ENCODE peak calls at places on chromosomes 16 and 17, in seven cellular contexts. R is K562, P is HepG2, N is H1, A is GM12892, K is GM12878, S is SK-N-SH. G is an unnamed sample.

GRCh38 chr16:7366041-7366440 is 33.4 kb downstream of the RBFOX1 start:
- DNase-seq in N (no peak), S (no peak), K (no peak), A (no peak), R (no peak), P (no peak), G (no peak)

GRCh38 chr17:40038882-40039513 is 15.2 kb downstream of the MED24 start:
- DNase-seq in K (no peak), P (peak; percentile 79), S (peak; percentile 80), R (no peak), A (no peak), N (peak; percentile 64), G (no peak)

GRCh38 chr16:66858740-66859396 is 14.7 kb downstream of the CA7 start:
- DNase-seq in A (no peak), S (peak; percentile 19), K (no peak), P (no peak), R (peak; percentile 8), N (no peak), G (no peak)

GRCh38 chr17:48612854-48613691 is 2.0 kb downstream of the HOXB8 start:
- DNase-seq in A (peak; percentile 67), K (no peak), R (no peak), P (peak; percentile 15), N (no peak), S (peak; percentile 88), G (no peak)

GRCh38 chr17:32265192-32265895 is at the start of gene RHBDL3:
- DNase-seq in P (no peak), R (peak; percentile 59), S (peak; percentile 89), N (no peak), A (no peak), K (no peak), G (no peak)

GRCh38 chr17:81927653-81928496 is at the start of gene MAFG:
- DNase-seq in P (peak; percentile 94), K (peak; percentile 48), A (peak; percentile 100), S (peak; percentile 100), N (peak; percentile 95), R (peak; percentile 96), G (peak; percentile 99)

GRCh38 chr17:65586899-65587298 is 25.5 kb upstream of the AXIN2 start:
- DNase-seq in S (no peak), P (no peak), R (no peak), A (no peak), N (no peak), K (no peak), G (no peak)

GRCh38 chr16:3249451-3249850 is 7.0 kb downstream of the MEFV start:
- DNase-seq in S (no peak), K (no peak), P (no peak), R (no peak), N (no peak), A (no peak), G (no peak)

GRCh38 chr17:42783778-42784138 is 3.3 kb downstream of the WNK4 start:
- DNase-seq in K (no peak), A (no peak), R (no peak), S (no peak), P (no peak), N (no peak), G (no peak)
- TF ChIP-seq TAF1 in K (no peak), A (no peak), R (no peak), S (no peak), P (no peak), N (no peak), G (no peak)

DNA sequence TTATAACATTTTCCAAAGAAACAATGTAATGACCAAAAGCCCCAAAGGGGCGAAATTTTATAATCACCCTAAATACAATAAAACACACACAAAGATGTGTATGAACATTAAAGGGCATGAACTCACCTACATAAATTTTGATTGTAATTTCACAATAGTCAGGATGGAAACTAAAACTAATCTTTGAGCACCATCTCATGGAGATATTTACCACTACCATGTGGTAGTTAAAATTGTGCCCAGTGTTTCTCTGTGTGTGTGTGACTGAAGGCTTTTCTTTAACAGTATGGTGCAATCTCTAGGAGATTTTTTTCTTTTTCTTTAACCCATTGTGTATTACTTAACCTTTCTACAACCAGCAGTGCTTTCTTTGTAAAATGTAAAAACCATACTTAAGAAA is 19.7 kb upstream of the MEIOC start:
- DNase-seq in N (no peak), A (no peak), K (no peak), R (no peak), P (peak; percentile 16), S (peak; percentile 58), G (no peak)
- TF ChIP-seq TAF1 in N (no peak), A (no peak), K (no peak), R (no peak), P (no peak), S (no peak), G (no peak)

GRCh38 chr17:19747829-19748806 is at the start of gene ALDH3A1:
- DNase-seq in R (no peak), S (no peak), A (no peak), P (peak; percentile 82), K (no peak), N (no peak), G (no peak)
- TF ChIP-seq TAF1 in R (no peak), S (no peak), A (no peak), P (no peak), K (no peak), N (no peak), G (no peak)

GRCh38 chr17:57554826-57555635 is 190.1 kb downstream of the CCDC182 start:
- DNase-seq in K (no peak), N (no peak), S (peak; percentile 35), P (no peak), R (no peak), A (no peak), G (no peak)
- TF ChIP-seq TAF1 in K (no peak), N (no peak), S (no peak), P (no peak), R (no peak), A (no peak), G (no peak)